ENCODE peak calls at places on chromosomes 6 and 20, in four cellular contexts. T, R, F and A are unnamed samples.

GRCh38 chr20:44210422-44211176 is at the start of gene OSER1:
- DNase-seq in T (peak), R (peak), F (peak), A (peak)

GRCh38 chr20:50921783-50922501 is 9.3 kb downstream of the ADNP start:
- DNase-seq in R (no peak), T (no peak), F (no peak), A (no peak)

GRCh38 chr20:15759546-15760216 is 813.6 kb downstream of the KIF16B start:
- DNase-seq in F (no peak), R (no peak), T (no peak), A (no peak)

GRCh38 chr6:109767961-109768360 is 76.9 kb downstream of the FIG4 start:
- DNase-seq in T (no peak), R (peak), F (no peak), A (no peak)

GRCh38 chr6:81906709-81907204 is 154.3 kb upstream of the TENT5A start:
- DNase-seq in T (no peak), R (no peak), F (no peak), A (no peak)

GRCh38 chr6:80186082-80186481 is 79.6 kb downstream of the BCKDHB start:
- DNase-seq in T (no peak), F (peak), R (no peak), A (no peak)

GRCh38 chr6:1590580-1590979 is 19.1 kb upstream of the FOXC1 start:
- DNase-seq in F (no peak), R (no peak), T (no peak), A (no peak)

GRCh38 chr6:110812719-110813118 is 2.5 kb downstream of the CDK19 start:
- DNase-seq in F (no peak), R (no peak), T (no peak), A (no peak)

GRCh38 chr6:11437824-11438459 is 99.6 kb upstream of the TMEM170B start:
- DNase-seq in T (no peak), F (no peak), R (peak), A (no peak)

GRCh38 chr6:158660331-158660730 is 10.5 kb downstream of the SYTL3 start:
- DNase-seq in T (peak), F (peak), R (peak), A (no peak)

GRCh38 chr20:17108896-17109295 is 117.9 kb upstream of the PCSK2 start:
- DNase-seq in R (no peak), F (no peak), T (no peak), A (no peak)

GRCh38 chr6:147080215-147080614 is 124.0 kb upstream of the STXBP5 start:
- DNase-seq in F (no peak), R (no peak), T (no peak), A (no peak)

GRCh38 chr6:53718597-53719460 is 53.3 kb upstream of the KLHL31 start:
- DNase-seq in F (no peak), T (peak), R (peak), A (peak)

DNA sequence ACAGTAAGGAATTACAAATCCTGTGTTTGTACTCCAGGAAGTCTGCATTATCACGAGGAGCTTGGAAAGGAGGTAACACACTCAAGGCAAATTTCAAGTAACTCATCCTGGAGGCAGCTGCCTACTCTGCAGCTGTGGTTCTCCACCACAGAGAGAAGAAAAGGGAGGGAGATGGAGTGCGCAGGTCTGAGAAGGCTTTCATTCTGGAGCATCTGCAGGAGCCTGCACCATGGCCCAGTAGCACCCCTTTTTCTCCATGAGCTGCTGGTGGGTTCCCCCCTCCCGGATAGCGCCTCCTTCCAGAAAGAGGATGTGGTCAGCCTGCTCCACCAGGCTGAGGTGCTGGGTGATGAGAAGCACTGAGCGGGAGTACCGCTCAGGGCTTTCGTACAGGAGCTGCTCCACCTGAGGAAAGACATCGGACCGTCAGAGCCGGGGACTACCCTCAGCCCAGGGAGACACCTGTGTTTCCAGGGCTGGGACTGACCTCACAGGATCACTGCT is 1.6 kb upstream of the PSMB8 start:
- DNase-seq in T (no peak), R (no peak), F (no peak), A (no peak)
- H3K4me3 ChIP-seq in T (no peak), R (no peak), F (no peak), A (no peak)

DNA sequence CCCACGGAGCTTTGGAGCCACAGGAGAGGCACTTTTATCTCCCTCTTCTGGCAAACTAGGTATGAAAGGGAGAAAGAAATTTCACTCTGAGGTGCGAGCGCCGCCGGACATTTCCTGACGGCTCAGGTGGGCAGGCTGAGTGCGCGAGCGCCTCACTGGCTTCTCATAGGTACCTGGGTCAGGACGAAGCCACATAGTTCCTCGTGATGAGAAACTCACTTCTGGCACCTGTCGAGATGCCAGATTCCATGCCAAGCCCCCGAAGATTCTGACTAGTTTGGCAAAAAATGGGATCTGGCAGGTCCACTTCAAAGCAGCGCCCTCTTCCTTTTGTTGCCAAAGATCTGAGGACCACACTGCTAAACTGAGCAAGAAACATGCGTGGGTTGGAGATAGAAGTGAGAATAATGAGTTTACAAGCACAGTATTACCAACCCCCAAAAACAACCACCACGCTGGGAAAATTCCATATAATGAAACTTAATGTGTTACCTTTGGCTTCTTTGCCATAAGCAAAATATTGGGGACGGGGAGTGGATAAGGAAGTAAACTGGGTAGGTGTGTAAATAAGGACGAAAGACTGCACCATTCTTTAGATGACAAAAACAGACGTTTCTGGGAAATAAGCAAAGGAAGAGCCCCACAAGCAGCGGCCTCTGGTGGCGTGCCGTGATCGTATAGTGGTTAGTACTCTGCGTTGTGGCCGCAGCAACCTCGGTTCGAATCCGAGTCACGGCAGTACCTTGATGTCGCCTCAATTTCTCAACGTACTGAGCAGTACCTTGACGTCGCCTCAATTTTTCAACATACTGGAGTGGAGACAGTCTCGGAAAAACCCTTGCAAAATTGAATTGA is 89.8 kb upstream of the PRSS16 start:
- DNase-seq in T (peak), R (peak), F (peak), A (peak)
- TF ChIP-seq CTCF in T (no peak), R (peak), F (peak), A (no peak)

GRCh38 chr6:157510329-157511188 is 129.6 kb downstream of the ZDHHC14 start:
- DNase-seq in F (no peak), T (no peak), R (no peak), A (no peak)
- H3K4me3 ChIP-seq in F (no peak), T (no peak), R (no peak), A (no peak)

DNA sequence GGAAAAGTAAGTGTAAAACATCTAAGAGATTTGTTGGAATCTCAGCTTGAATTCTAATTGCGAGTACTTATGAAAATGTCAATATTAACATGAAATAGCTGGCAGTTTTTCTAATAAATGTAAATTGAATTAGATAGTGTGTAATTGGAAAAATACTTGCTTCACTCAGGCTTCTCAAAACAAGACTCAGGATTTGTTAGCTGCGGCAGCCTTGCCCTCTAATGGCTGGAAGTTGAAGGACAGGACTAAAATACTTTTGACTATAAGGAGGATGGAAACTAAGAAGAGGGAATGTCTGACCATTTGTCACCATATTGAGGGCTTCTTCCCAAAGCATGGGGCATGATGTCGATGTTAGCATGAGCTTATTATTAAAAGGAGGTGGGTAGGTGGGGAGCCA is 227.0 kb downstream of the UST start:
- DNase-seq in R (peak), T (no peak), F (peak), A (no peak)
- TF ChIP-seq CTCF in R (peak), T (no peak), F (peak), A (no peak)

DNA sequence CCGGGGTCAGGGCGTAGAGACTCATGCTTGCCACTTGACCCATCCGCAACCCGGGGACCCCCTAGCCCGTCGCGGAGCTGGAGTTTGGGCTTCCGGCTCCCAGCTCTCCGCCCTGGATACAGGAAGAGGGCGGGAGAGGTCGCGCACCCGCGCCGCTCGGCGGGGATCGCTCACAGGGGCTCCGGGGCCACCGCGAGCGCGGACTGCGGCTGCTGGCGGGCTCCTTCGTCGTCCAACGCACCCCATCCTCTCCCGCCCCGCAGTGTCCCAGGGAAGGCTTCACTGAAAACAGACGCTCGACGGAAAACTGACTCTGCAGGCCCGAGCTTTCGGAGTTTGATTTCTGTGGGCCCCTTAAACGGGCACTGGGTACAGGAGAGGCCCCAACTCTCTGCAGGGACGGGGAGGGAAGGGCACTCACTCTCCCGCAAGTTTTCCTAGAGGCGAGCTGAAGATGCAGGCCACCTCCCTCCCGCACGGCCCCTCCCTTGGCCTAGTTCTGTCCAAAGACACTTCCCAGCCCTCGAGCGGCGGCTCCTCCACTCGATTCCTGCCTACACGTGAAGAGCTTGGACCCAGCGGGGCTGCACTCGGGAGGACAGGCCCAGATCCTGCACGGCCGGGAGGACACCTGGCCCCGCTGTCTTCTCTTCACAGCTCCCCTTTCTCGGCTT is 5.3 kb downstream of the OLIG3 start:
- DNase-seq in F (peak), R (no peak), T (no peak), A (no peak)
- H3K4me3 ChIP-seq in F (peak), R (no peak), T (no peak), A (no peak)